ENCODE peak calls at places on chromosomes 6 and 20, in seven cellular contexts. W, X, R, U, D, K and M are unnamed samples.

GRCh38 chr6:3419624-3420272 is 37.1 kb downstream of the SLC22A23 start:
- DNase-seq in W (peak), X (peak), R (peak), U (no peak), D (peak), K (no peak), M (no peak)

GRCh38 chr6:170251776-170252571 is 38.9 kb downstream of the DLL1 start:
- DNase-seq in W (no peak), X (no peak), R (no peak), U (no peak), D (no peak), K (no peak), M (no peak)

GRCh38 chr6:21121737-21122136 is 471.8 kb upstream of the SOX4 start:
- DNase-seq in W (no peak), X (no peak), R (no peak), U (no peak), D (no peak), K (no peak), M (no peak)

GRCh38 chr6:10441004-10441654 is 26.3 kb upstream of the TFAP2A start:
- DNase-seq in W (peak), X (peak), R (peak), U (no peak), D (peak), K (no peak), M (no peak)

GRCh38 chr6:12751694-12752304 is 35.2 kb downstream of the PHACTR1 start:
- DNase-seq in W (peak), X (peak), R (peak), U (peak), D (peak), K (peak), M (peak)

GRCh38 chr6:52498538-52499017 is 78.3 kb downstream of the TRAM2 start:
- DNase-seq in W (no peak), X (no peak), R (no peak), U (no peak), D (no peak), K (no peak), M (no peak)

GRCh38 chr20:34389206-34389953 is 26.3 kb downstream of the ITCH start:
- DNase-seq in W (no peak), X (no peak), R (no peak), U (no peak), D (no peak), K (no peak), M (no peak)

GRCh38 chr6:132749111-132749510 is 8.6 kb downstream of the VNN2 start:
- DNase-seq in W (peak), X (peak), R (peak), U (no peak), D (no peak), K (no peak), M (no peak)

GRCh38 chr6:88107241-88107640 is 58.9 kb downstream of the CNR1 start:
- DNase-seq in W (no peak), X (no peak), R (no peak), U (no peak), D (no peak), K (no peak), M (no peak)

GRCh38 chr6:14831922-14832321 is 413.9 kb upstream of the JARID2 start:
- DNase-seq in W (no peak), X (no peak), R (no peak), U (no peak), D (no peak), K (no peak), M (peak)

GRCh38 chr20:35539756-35540212 is 2.1 kb upstream of the ERGIC3 start:
- DNase-seq in W (peak), X (no peak), R (peak), U (peak), D (peak), K (peak), M (peak)

GRCh38 chr6:111985202-111985731 is 68.6 kb upstream of the CCN6 start:
- DNase-seq in W (peak), X (peak), R (peak), U (no peak), D (peak), K (peak), M (no peak)

GRCh38 chr6:35810831-35811698 is 5.9 kb downstream of the LHFPL5 start:
- DNase-seq in W (peak), X (peak), R (no peak), U (no peak), D (no peak), K (no peak), M (no peak)

GRCh38 chr6:6685249-6685667 is 96.7 kb downstream of the LY86 start:
- DNase-seq in W (peak), X (no peak), R (no peak), U (no peak), D (peak), K (no peak), M (no peak)

GRCh38 chr6:35085359-35086281 is 55.5 kb downstream of the TCP11 start:
- DNase-seq in W (no peak), X (no peak), R (no peak), U (no peak), D (no peak), K (no peak), M (no peak)

GRCh38 chr6:2550247-2550646 is 200.5 kb downstream of the MYLK4 start:
- DNase-seq in W (no peak), X (no peak), R (no peak), U (no peak), D (no peak), K (no peak), M (no peak)

GRCh38 chr6:80638222-80639055 is 532.0 kb downstream of the BCKDHB start:
- DNase-seq in W (peak), X (peak), R (peak), U (no peak), D (peak), K (peak), M (no peak)

GRCh38 chr6:55772730-55773129 is 102.7 kb downstream of the BMP5 start:
- DNase-seq in W (no peak), X (no peak), R (no peak), U (no peak), D (no peak), K (no peak), M (no peak)

GRCh38 chr6:111668410-111668809 is 62.7 kb upstream of the TRAF3IP2 start:
- DNase-seq in W (peak), X (no peak), R (peak), U (no peak), D (no peak), K (no peak), M (no peak)

GRCh38 chr6:15400572-15401004 is 154.7 kb downstream of the JARID2 start:
- DNase-seq in W (peak), X (peak), R (peak), U (no peak), D (no peak), K (no peak), M (no peak)

GRCh38 chr6:37110455-37111155 is 59.3 kb upstream of the PIM1 start:
- DNase-seq in W (no peak), X (no peak), R (no peak), U (no peak), D (no peak), K (no peak), M (no peak)

GRCh38 chr20:49210101-49210749 is 9.0 kb upstream of the DDX27 start:
- DNase-seq in W (no peak), X (no peak), R (peak), U (no peak), D (no peak), K (no peak), M (no peak)
- H4K8ac ChIP-seq in W (no peak), X (no peak), R (no peak), U (no peak), D (no peak), K (no peak), M (no peak)

GRCh38 chr20:63017826-63018411 is 11.2 kb upstream of the BHLHE23 start:
- DNase-seq in W (no peak), X (no peak), R (no peak), U (no peak), D (no peak), K (no peak), M (no peak)
- H3K18ac ChIP-seq in W (no peak), X (no peak), R (no peak), U (no peak), D (no peak), K (no peak), M (peak)

DNA sequence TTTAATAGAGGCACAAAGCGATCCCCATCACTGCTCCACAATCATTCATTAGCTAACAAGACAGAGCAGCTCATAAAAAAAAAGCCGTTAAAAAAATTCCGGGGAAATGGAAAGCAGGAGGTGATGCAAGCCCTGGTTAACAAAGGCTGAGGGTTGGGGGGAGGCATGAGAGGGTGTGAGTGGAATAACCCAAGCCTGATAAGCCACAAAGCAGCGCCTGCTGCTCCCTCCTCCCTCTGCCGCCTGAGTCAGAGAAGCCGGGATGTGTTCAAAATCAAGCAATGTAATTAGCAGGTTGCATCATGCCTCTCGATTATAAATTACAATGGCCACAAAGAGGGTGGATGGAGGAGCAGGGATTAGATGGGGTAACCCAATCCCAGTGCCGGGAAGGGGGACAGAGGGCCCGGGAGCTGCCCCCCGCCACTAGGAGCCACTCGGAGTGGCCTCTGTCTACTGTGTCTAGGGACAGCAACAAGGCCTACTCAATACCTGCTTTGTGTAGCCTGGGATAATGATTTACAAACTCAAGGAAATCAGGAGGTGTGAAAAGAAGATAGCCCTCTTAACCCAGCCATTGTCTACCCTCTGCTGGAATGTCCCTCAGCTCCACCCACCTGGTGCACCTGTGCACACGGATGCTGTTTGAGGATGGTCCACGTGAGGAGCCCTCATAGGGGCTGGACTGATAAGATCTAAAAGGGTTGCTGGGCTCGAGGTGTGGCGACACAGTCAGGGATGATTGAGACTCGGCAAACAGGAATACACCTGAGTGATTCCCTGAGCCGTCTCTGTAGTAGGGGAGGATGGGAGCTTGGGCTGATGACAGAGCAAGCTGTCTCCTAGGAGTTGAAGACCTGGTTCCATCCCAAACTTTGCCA is 156.9 kb downstream of the VEGFA start:
- DNase-seq in W (peak), X (peak), R (peak), U (no peak), D (peak), K (peak), M (peak)
- H4K8ac ChIP-seq in W (peak), X (peak), R (no peak), U (peak), D (no peak), K (no peak), M (no peak)

GRCh38 chr6:127381384-127381783 is 38.0 kb upstream of the ECHDC1 start:
- DNase-seq in W (no peak), X (no peak), R (no peak), U (no peak), D (no peak), K (no peak), M (no peak)

GRCh38 chr6:127384007-127384406 is 40.6 kb upstream of the ECHDC1 start:
- DNase-seq in W (peak), X (peak), R (no peak), U (no peak), D (no peak), K (no peak), M (no peak)

GRCh38 chr6:127382413-127382812 is 39.0 kb upstream of the ECHDC1 start:
- DNase-seq in W (no peak), X (no peak), R (no peak), U (no peak), D (no peak), K (no peak), M (no peak)

GRCh38 chr6:127389706-127390105 is 46.3 kb upstream of the ECHDC1 start:
- DNase-seq in W (no peak), X (no peak), R (no peak), U (no peak), D (no peak), K (no peak), M (no peak)

GRCh38 chr6:127385668-127386385 is 42.4 kb upstream of the ECHDC1 start:
- DNase-seq in W (no peak), X (peak), R (no peak), U (no peak), D (no peak), K (no peak), M (no peak)
- H3K18ac ChIP-seq in W (no peak), X (peak), R (no peak), U (no peak), D (no peak), K (no peak), M (no peak)

GRCh38 chr6:116066789-116067188 is 6.1 kb upstream of the FRK start:
- DNase-seq in W (no peak), X (no peak), R (no peak), U (no peak), D (no peak), K (no peak), M (no peak)
- H4K8ac ChIP-seq in W (no peak), X (no peak), R (no peak), U (no peak), D (no peak), K (no peak), M (no peak)

GRCh38 chr20:57698867-57699275 is 10.9 kb downstream of the PMEPA1 start:
- DNase-seq in W (peak), X (no peak), R (no peak), U (no peak), D (no peak), K (no peak), M (no peak)
- H3K18ac ChIP-seq in W (no peak), X (peak), R (no peak), U (no peak), D (no peak), K (no peak), M (no peak)

GRCh38 chr20:61372151-61373054 is 120.3 kb downstream of the CDH4 start:
- DNase-seq in W (peak), X (no peak), R (no peak), U (no peak), D (no peak), K (no peak), M (no peak)
- H4K8ac ChIP-seq in W (no peak), X (no peak), R (no peak), U (peak), D (no peak), K (no peak), M (peak)